ENCODE peak calls at places on chromosome 7, in ten cellular contexts. N is hippocampal formation; Q is activated CD4-positive, alpha-beta T cell treated with anti-CD3 and anti-CD28 coated beads, Interleukin-2, amount 10 ng/mL, durations not matched to agents 7 days and 5 days; H is left lobe of liver; V is CD4-positive, CD25-positive, alpha-beta regulatory T cell; S is PC-9; U is heart left ventricle; J is NK-92 treated with Interleukin-12 subunit alpha and Interleukin-12 subunit beta, amount 100 ng/mL, for 24 hours; C is esophagus muscularis mucosa; A is IMR-90. Y is an unnamed sample.

GRCh38 chr7:151597541-151597940 is 77.8 kb upstream of the RHEB start:
- DNase-seq in N (no peak), Q (no peak), H (no peak), V (no peak), S (no peak), U (no peak), J (no peak), C (no peak), A (no peak), Y (no peak)

GRCh38 chr7:90298145-90299038 is 22.7 kb downstream of the FAM237B start:
- DNase-seq in N (peak), Q (no peak), H (no peak), V (no peak), S (peak), U (no peak), J (no peak), C (no peak), A (peak), Y (no peak)

GRCh38 chr7:47684728-47685127 is 102.8 kb upstream of the TNS3 start:
- DNase-seq in N (no peak), Q (no peak), H (no peak), V (no peak), S (no peak), U (no peak), J (no peak), C (no peak), A (no peak), Y (no peak)

GRCh38 chr7:107948645-107949442 is 54.1 kb downstream of the LAMB1 start:
- DNase-seq in N (no peak), Q (no peak), H (no peak), V (no peak), S (peak), U (no peak), J (no peak), C (peak), A (peak), Y (no peak)

GRCh38 chr7:341841-342638 is 52.1 kb downstream of the FOXL3 start:
- DNase-seq in N (peak), Q (no peak), H (peak), V (no peak), S (no peak), U (no peak), J (no peak), C (no peak), A (no peak), Y (peak)

GRCh38 chr7:110446658-110447057 is 644.3 kb upstream of the LRRN3 start:
- DNase-seq in N (no peak), Q (no peak), H (no peak), V (no peak), S (no peak), U (no peak), J (no peak), C (no peak), A (no peak), Y (no peak)

GRCh38 chr7:129690701-129691100 is 79.2 kb downstream of the NRF1 start:
- DNase-seq in N (no peak), Q (no peak), H (no peak), V (no peak), S (no peak), U (no peak), J (no peak), C (no peak), A (peak), Y (no peak)

GRCh38 chr7:2198206-2198605 is 34.5 kb downstream of the MAD1L1 start:
- DNase-seq in N (no peak), Q (no peak), H (no peak), V (no peak), S (no peak), U (no peak), J (no peak), C (no peak), A (no peak), Y (peak)

GRCh38 chr7:13007331-13007730 is 319.9 kb downstream of the ARL4A start:
- DNase-seq in N (no peak), Q (no peak), H (no peak), V (no peak), S (no peak), U (no peak), J (no peak), C (no peak), A (no peak), Y (no peak)

GRCh38 chr7:117661312-117661711 is 181.5 kb downstream of the CFTR start:
- DNase-seq in N (no peak), Q (no peak), H (no peak), V (no peak), S (no peak), U (no peak), J (no peak), C (no peak), A (no peak), Y (no peak)

GRCh38 chr7:2870471-2870941 is 26.4 kb upstream of the GNA12 start:
- DNase-seq in N (no peak), Q (peak), H (no peak), V (peak), S (peak), U (peak), J (no peak), C (peak), A (peak), Y (peak)

GRCh38 chr7:18859331-18859730 is 258.1 kb downstream of the TWIST1 start:
- DNase-seq in N (no peak), Q (no peak), H (no peak), V (no peak), S (no peak), U (no peak), J (no peak), C (no peak), A (no peak), Y (no peak)

GRCh38 chr7:20064181-20064970 is 152.8 kb downstream of the MACC1 start:
- DNase-seq in N (no peak), Q (no peak), H (no peak), V (no peak), S (no peak), U (no peak), J (no peak), C (no peak), A (peak), Y (no peak)

GRCh38 chr7:135748770-135749169 is at the start of gene FAM180A:
- DNase-seq in N (no peak), Q (no peak), H (no peak), V (no peak), S (no peak), U (no peak), J (no peak), C (peak), A (peak), Y (peak)

GRCh38 chr7:138876326-138876725 is 78.3 kb upstream of the ATP6V0A4 start:
- DNase-seq in N (no peak), Q (no peak), H (no peak), V (no peak), S (no peak), U (no peak), J (no peak), C (no peak), A (no peak), Y (no peak)

GRCh38 chr7:137757146-137757925 is 89.4 kb downstream of the DGKI start:
- DNase-seq in N (no peak), Q (no peak), H (no peak), V (no peak), S (no peak), U (no peak), J (no peak), C (no peak), A (peak), Y (no peak)

GRCh38 chr7:139252451-139252850 is 21.4 kb downstream of the UBN2 start:
- DNase-seq in N (no peak), Q (no peak), H (no peak), V (no peak), S (no peak), U (no peak), J (no peak), C (no peak), A (peak), Y (no peak)

GRCh38 chr7:16345979-16346958 is 75.1 kb downstream of the CRPPA start:
- DNase-seq in N (no peak), Q (no peak), H (no peak), V (no peak), S (peak), U (no peak), J (no peak), C (no peak), A (peak), Y (no peak)

GRCh38 chr7:30116771-30117170 is 18.0 kb upstream of the MTURN start:
- DNase-seq in N (no peak), Q (no peak), H (no peak), V (no peak), S (no peak), U (no peak), J (no peak), C (no peak), A (no peak), Y (no peak)

GRCh38 chr7:48016641-48017040 is 12.3 kb downstream of the SUN3 start:
- DNase-seq in N (no peak), Q (no peak), H (no peak), V (no peak), S (no peak), U (no peak), J (no peak), C (no peak), A (no peak), Y (no peak)

GRCh38 chr7:128755816-128756476 is 16.8 kb downstream of the CALU start:
- DNase-seq in N (peak), Q (no peak), H (no peak), V (no peak), S (no peak), U (no peak), J (no peak), C (peak), A (peak), Y (no peak)

GRCh38 chr7:38375453-38375852 is 102.0 kb upstream of the TARP start:
- DNase-seq in N (no peak), Q (no peak), H (no peak), V (no peak), S (no peak), U (no peak), J (no peak), C (no peak), A (no peak), Y (no peak)

GRCh38 chr7:151686826-151687225 is 167.1 kb upstream of the RHEB start:
- DNase-seq in N (no peak), Q (no peak), H (no peak), V (no peak), S (no peak), U (no peak), J (no peak), C (no peak), A (no peak), Y (no peak)